ENCODE peak calls at places on chromosomes 3 and 15, in nine cellular contexts. F, S, K, X, D, N, U, G and B are unnamed samples.

GRCh38 chr3:38577089-38578080 is 72.1 kb downstream of the SCN5A start:
- DNase-seq in F (no peak), S (no peak), K (no peak), X (peak; percentile 22), D (no peak), N (no peak), U (no peak), G (no peak), B (no peak)

GRCh38 chr3:27557411-27557810 is 73.2 kb upstream of the SLC4A7 start:
- DNase-seq in F (no peak), S (no peak), K (no peak), X (no peak), D (no peak), N (no peak), U (no peak), G (no peak), B (no peak)

GRCh38 chr3:45604999-45605398 is 10.4 kb downstream of the LIMD1 start:
- DNase-seq in F (no peak), S (no peak), K (no peak), X (no peak), D (no peak), N (no peak), U (no peak), G (no peak), B (no peak)

GRCh38 chr15:40287968-40288367 is 5.1 kb upstream of the ANKRD63 start:
- DNase-seq in F (no peak), S (no peak), K (no peak), X (no peak), D (no peak), N (no peak), U (no peak), G (no peak), B (no peak)

GRCh38 chr3:138186803-138187295 is 252 bp upstream of the ARMC8 start:
- DNase-seq in F (no peak), S (peak; percentile 94), K (peak; percentile 91), X (peak; percentile 95), D (peak; percentile 88), N (no peak), U (peak; percentile 83), G (peak; percentile 92), B (peak; percentile 86)

GRCh38 chr3:130759692-130760338 is 13.2 kb upstream of the PIK3R4 start:
- DNase-seq in F (no peak), S (peak; percentile 72), K (peak; percentile 79), X (peak; percentile 52), D (peak; percentile 53), N (peak; percentile 50), U (peak; percentile 10), G (peak; percentile 22), B (peak; percentile 60)

GRCh38 chr3:126014252-126014651 is 45.3 kb downstream of the ROPN1B start:
- DNase-seq in F (no peak), S (no peak), K (peak; percentile 39), X (no peak), D (peak; percentile 74), N (no peak), U (no peak), G (no peak), B (no peak)

GRCh38 chr15:64623347-64624024 is 151.9 kb downstream of the RBPMS2 start:
- DNase-seq in F (no peak), S (no peak), K (no peak), X (no peak), D (no peak), N (no peak), U (no peak), G (no peak), B (no peak)

GRCh38 chr3:99410789-99411311 is 227.5 kb upstream of the COL8A1 start:
- DNase-seq in F (no peak), S (peak; percentile 48), K (peak; percentile 80), X (no peak), D (peak; percentile 95), N (no peak), U (no peak), G (no peak), B (no peak)

GRCh38 chr3:52121813-52122212 is 32.4 kb downstream of the POC1A start:
- DNase-seq in F (peak; percentile 43), S (no peak), K (no peak), X (peak; percentile 47), D (no peak), N (no peak), U (no peak), G (no peak), B (no peak)

GRCh38 chr3:139308156-139309017 is 35.4 kb upstream of the MRPS22 start:
- DNase-seq in F (no peak), S (no peak), K (no peak), X (no peak), D (peak; percentile 49), N (no peak), U (no peak), G (no peak), B (no peak)

GRCh38 chr3:135150282-135150681 is 355.2 kb downstream of the EPHB1 start:
- DNase-seq in F (no peak), S (no peak), K (no peak), X (no peak), D (no peak), N (no peak), U (no peak), G (no peak), B (no peak)